ENCODE peak calls at places on chromosomes 11 and 22, in five cellular contexts. O is T follicular helper cell, G is NCI-H1105, W is progenitor cell of endocrine pancreas, I is GM12865. R is an unnamed sample.

GRCh38 chr11:11414996-11415395 is 61.9 kb upstream of the CSNK2A3 start:
- DNase-seq in O (no peak), G (no peak), W (no peak), I (no peak), R (no peak)

GRCh38 chr11:64638017-64638664 is 47.1 kb downstream of the SLC22A12 start:
- DNase-seq in I (no peak), O (no peak), W (no peak), G (no peak), R (no peak)

GRCh38 chr11:9821008-9821752 is 157.3 kb downstream of the SWAP70 start:
- DNase-seq in I (no peak), O (no peak), G (no peak), W (no peak), R (no peak)

GRCh38 chr11:65791719-65792213 is 4.9 kb downstream of the OVOL1 start:
- DNase-seq in G (no peak), O (no peak), I (peak), W (no peak), R (peak)

GRCh38 chr11:67583319-67584204 is at the start of gene GSTP1:
- DNase-seq in W (peak), G (no peak), O (peak), I (peak), R (peak)

GRCh38 chr11:116124916-116125714 is 620.9 kb upstream of the CADM1 start:
- DNase-seq in G (no peak), W (no peak), I (no peak), O (no peak), R (no peak)

GRCh38 chr11:67345247-67345948 is 7.9 kb downstream of the POLD4 start:
- DNase-seq in W (no peak), O (no peak), G (no peak), I (peak), R (no peak)

GRCh38 chr11:130042093-130042591 is 27.6 kb upstream of the APLP2 start:
- DNase-seq in I (no peak), W (no peak), G (no peak), O (no peak), R (no peak)

GRCh38 chr11:72871089-72871488 is 56.9 kb downstream of the ATG16L2 start:
- DNase-seq in W (no peak), I (no peak), O (no peak), G (no peak), R (no peak)

GRCh38 chr11:111526501-111526900 is 11.9 kb downstream of the HOATZ start:
- DNase-seq in O (no peak), W (no peak), G (no peak), I (peak), R (no peak)

GRCh38 chr11:7571640-7572000 is 57.8 kb downstream of the PPFIBP2 start:
- DNase-seq in O (no peak), G (peak), I (peak), W (peak), R (no peak)

GRCh38 chr22:26887916-26888315 is 230.5 kb downstream of the MIAT start:
- DNase-seq in O (no peak), G (no peak), W (no peak), I (no peak), R (no peak)

GRCh38 chr11:134524201-134524600 is 112.2 kb upstream of the B3GAT1 start:
- DNase-seq in I (no peak), G (no peak), O (no peak), W (no peak), R (no peak)

GRCh38 chr11:84829162-84829561 is 798.0 kb downstream of the DLG2 start:
- DNase-seq in O (no peak), I (no peak), G (no peak), W (no peak), R (no peak)

GRCh38 chr22:31838917-31839316 is 85.1 kb downstream of the DEPDC5 start:
- DNase-seq in O (no peak), W (no peak), I (no peak), G (no peak), R (no peak)

GRCh38 chr11:86116386-86116726 is 47.5 kb upstream of the PICALM start:
- DNase-seq in I (peak), G (no peak), W (no peak), O (no peak), R (peak)

GRCh38 chr11:2459016-2459725 is 14.4 kb downstream of the KCNQ1 start:
- DNase-seq in I (no peak), G (no peak), O (no peak), W (no peak), R (no peak)

GRCh38 chr11:65958306-65958705 is 3.2 kb upstream of the SART1 start:
- DNase-seq in O (no peak), I (no peak), G (no peak), W (no peak), R (no peak)

GRCh38 chr11:47004595-47005033 is 68.1 kb downstream of the CSTPP1 start:
- DNase-seq in G (no peak), W (no peak), I (no peak), O (no peak), R (no peak)

GRCh38 chr11:40293655-40294342 is 1165.7 kb downstream of the LRRC4C start:
- DNase-seq in O (no peak), W (peak), G (peak), I (peak), R (no peak)

GRCh38 chr11:1223346-1224108 is 661 bp downstream of the MUC5B start:
- DNase-seq in G (no peak), I (no peak), W (no peak), O (no peak), R (no peak)

GRCh38 chr11:86167499-86168161 is 76.9 kb upstream of the EED start:
- DNase-seq in O (no peak), G (no peak), W (no peak), I (no peak), R (no peak)

GRCh38 chr22:46165975-46166374 is 15.6 kb downstream of the PPARA start:
- DNase-seq in W (no peak), I (no peak), G (no peak), O (no peak), R (no peak)

GRCh38 chr11:120400564-120401364 is 64.6 kb downstream of the ARHGEF12 start:
- DNase-seq in O (no peak), W (no peak), I (peak), G (no peak), R (no peak)

GRCh38 chr22:43891360-43892182 is at the start of gene PNPLA5:
- DNase-seq in G (no peak), O (no peak), W (no peak), I (no peak), R (no peak)

GRCh38 chr22:46576556-46577351 is 39.3 kb upstream of the CELSR1 start:
- DNase-seq in W (peak), G (peak), O (peak), I (peak), R (peak)

GRCh38 chr11:7574491-7575129 is 60.8 kb downstream of the PPFIBP2 start:
- DNase-seq in O (no peak), I (no peak), W (no peak), G (no peak), R (no peak)

GRCh38 chr22:24494535-24495364 is at the start of gene UPB1:
- DNase-seq in G (no peak), W (no peak), I (no peak), O (no peak), R (no peak)

GRCh38 chr11:706439-706956 is 467 bp downstream of the EPS8L2 start:
- DNase-seq in G (no peak), O (no peak), I (no peak), W (no peak), R (no peak)

GRCh38 chr22:50739894-50740293 is 1.9 kb downstream of the ACR start:
- DNase-seq in O (no peak), W (no peak), G (peak), I (no peak), R (no peak)

GRCh38 chr11:102794382-102794781 is 3.6 kb downstream of the MMP1 start:
- DNase-seq in W (no peak), O (no peak), G (no peak), I (peak), R (no peak)

GRCh38 chr22:43399338-43399979 is 12.4 kb upstream of the MPPED1 start:
- DNase-seq in I (no peak), G (no peak), W (no peak), O (no peak), R (no peak)

GRCh38 chr11:106551744-106552671 is 466.3 kb downstream of the GUCY1A2 start:
- DNase-seq in O (no peak), I (no peak), W (no peak), G (no peak), R (no peak)

GRCh38 chr11:18001191-18001590 is 11.7 kb downstream of the SERGEF start:
- DNase-seq in I (no peak), G (no peak), O (no peak), W (no peak), R (no peak)

GRCh38 chr11:134278356-134278755 is 2.2 kb downstream of the GLB1L3 start:
- DNase-seq in I (no peak), W (no peak), O (no peak), G (no peak), R (no peak)

GRCh38 chr11:66068154-66068821 is 1.8 kb upstream of the PACS1 start:
- DNase-seq in O (peak), G (peak), W (peak), I (peak), R (peak)

GRCh38 chr11:44305643-44306468 is 4.1 kb downstream of the ALX4 start:
- DNase-seq in I (peak), O (no peak), W (no peak), G (no peak), R (no peak)

GRCh38 chr22:25563757-25564319 is 637 bp upstream of the GRK3 start:
- DNase-seq in W (no peak), O (no peak), I (peak), G (no peak), R (no peak)

GRCh38 chr11:47534707-47535251 is 18.2 kb downstream of the CELF1 start:
- DNase-seq in W (no peak), G (no peak), O (no peak), I (no peak), R (no peak)

R was measured in activated T-helper 1 cell treated with Interleukin-2 at 50 U/mL for 16 hours.